ENCODE peak calls at places on chromosome 20, in four cellular contexts. One of them, this sample, is unnamed. For H3K36me3, the result is how much of the 10 kb centered on the place peaks cover.

GRCh38 chr20:18056174-18057105 is 1.3 kb downstream of the OVOL2 start:
- DNase-seq in kidney epithelial cell: no peak
- DNase-seq in CD8-positive, alpha-beta memory T cell: no peak
- DNase-seq in thoracic aorta: no peak
- DNase-seq in this sample: peak

GRCh38 chr20:14062786-14063185 is 67.5 kb downstream of the MACROD2 start:
- DNase-seq in CD8-positive, alpha-beta memory T cell: no peak
- DNase-seq in thoracic aorta: no peak
- DNase-seq in kidney epithelial cell: peak
- DNase-seq in this sample: no peak

GRCh38 chr20:20624914-20625313 is 87.5 kb downstream of the RALGAPA2 start:
- DNase-seq in CD8-positive, alpha-beta memory T cell: no peak
- DNase-seq in thoracic aorta: no peak
- DNase-seq in kidney epithelial cell: no peak
- DNase-seq in this sample: no peak

GRCh38 chr20:47576516-47577033 is 74.9 kb downstream of the NCOA3 start:
- DNase-seq in thoracic aorta: no peak
- DNase-seq in CD8-positive, alpha-beta memory T cell: no peak
- DNase-seq in kidney epithelial cell: peak
- DNase-seq in this sample: peak

GRCh38 chr20:59604770-59605665 is 678 bp downstream of the PHACTR3 start:
- DNase-seq in CD8-positive, alpha-beta memory T cell: no peak
- DNase-seq in thoracic aorta: no peak
- DNase-seq in kidney epithelial cell: no peak
- DNase-seq in this sample: no peak

GRCh38 chr20:10007747-10008146 is 27.0 kb upstream of the ANKEF1 start:
- DNase-seq in thoracic aorta: no peak
- DNase-seq in kidney epithelial cell: no peak
- DNase-seq in CD8-positive, alpha-beta memory T cell: no peak
- DNase-seq in this sample: no peak

GRCh38 chr20:5636127-5636520 is 114.1 kb upstream of the SHLD1 start:
- DNase-seq in kidney epithelial cell: no peak
- DNase-seq in CD8-positive, alpha-beta memory T cell: no peak
- DNase-seq in thoracic aorta: no peak
- DNase-seq in this sample: no peak

GRCh38 chr20:51376121-51376520 is 166.4 kb downstream of the NFATC2 start:
- DNase-seq in thoracic aorta: no peak
- DNase-seq in CD8-positive, alpha-beta memory T cell: no peak
- DNase-seq in kidney epithelial cell: no peak
- DNase-seq in this sample: no peak

GRCh38 chr20:48795058-48795457 is 32.7 kb downstream of the PREX1 start:
- DNase-seq in kidney epithelial cell: no peak
- DNase-seq in thoracic aorta: no peak
- DNase-seq in CD8-positive, alpha-beta memory T cell: no peak
- DNase-seq in this sample: no peak

GRCh38 chr20:37596890-37597539 is 69.3 kb upstream of the BLCAP start:
- DNase-seq in kidney epithelial cell: no peak
- DNase-seq in thoracic aorta: no peak
- DNase-seq in CD8-positive, alpha-beta memory T cell: no peak
- DNase-seq in this sample: no peak

GRCh38 chr20:48735112-48735511 is 92.7 kb downstream of the PREX1 start:
- DNase-seq in CD8-positive, alpha-beta memory T cell: no peak
- DNase-seq in kidney epithelial cell: no peak
- DNase-seq in thoracic aorta: no peak
- DNase-seq in this sample: no peak

GRCh38 chr20:2872304-2873009 is 824 bp upstream of the PTPRA start:
- DNase-seq in thoracic aorta: peak
- DNase-seq in CD8-positive, alpha-beta memory T cell: peak
- DNase-seq in kidney epithelial cell: no peak
- DNase-seq in this sample: peak

GRCh38 chr20:36461600-36462439 is 79.5 kb upstream of the MYL9 start:
- DNase-seq in CD8-positive, alpha-beta memory T cell: peak
- DNase-seq in kidney epithelial cell: no peak
- DNase-seq in thoracic aorta: no peak
- DNase-seq in this sample: peak

GRCh38 chr20:46293084-46293483 is 15.2 kb downstream of the CDH22 start:
- DNase-seq in kidney epithelial cell: no peak
- DNase-seq in thoracic aorta: no peak
- DNase-seq in CD8-positive, alpha-beta memory T cell: no peak
- DNase-seq in this sample: no peak

GRCh38 chr20:45487231-45487635 is 17.7 kb downstream of the WFDC2 start:
- DNase-seq in kidney epithelial cell: no peak
- DNase-seq in CD8-positive, alpha-beta memory T cell: no peak
- DNase-seq in thoracic aorta: no peak
- DNase-seq in this sample: no peak

GRCh38 chr20:49405062-49405683 is 77.3 kb downstream of the KCNB1 start:
- DNase-seq in thoracic aorta: no peak
- DNase-seq in CD8-positive, alpha-beta memory T cell: no peak
- DNase-seq in kidney epithelial cell: no peak
- DNase-seq in this sample: no peak

GRCh38 chr20:16007978-16008377 is 565.3 kb downstream of the KIF16B start:
- DNase-seq in kidney epithelial cell: no peak
- DNase-seq in CD8-positive, alpha-beta memory T cell: no peak
- DNase-seq in thoracic aorta: no peak
- DNase-seq in this sample: no peak

GRCh38 chr20:47113362-47114118 is 218.9 kb downstream of the EYA2 start:
- DNase-seq in kidney epithelial cell: peak
- DNase-seq in CD8-positive, alpha-beta memory T cell: no peak
- DNase-seq in thoracic aorta: no peak
- DNase-seq in this sample: no peak

GRCh38 chr20:4702562-4703280 is 19.0 kb upstream of the PRND start:
- DNase-seq in CD8-positive, alpha-beta memory T cell: no peak
- DNase-seq in kidney epithelial cell: no peak
- DNase-seq in thoracic aorta: no peak
- DNase-seq in this sample: no peak

GRCh38 chr20:54132612-54133433 is 41.0 kb downstream of the CYP24A1 start:
- DNase-seq in kidney epithelial cell: peak
- DNase-seq in CD8-positive, alpha-beta memory T cell: no peak
- DNase-seq in thoracic aorta: no peak
- DNase-seq in this sample: no peak

GRCh38 chr20:51036827-51037229 is 13.9 kb upstream of the KCNG1 start:
- DNase-seq in kidney epithelial cell: no peak
- DNase-seq in CD8-positive, alpha-beta memory T cell: no peak
- DNase-seq in thoracic aorta: no peak
- DNase-seq in this sample: no peak

GRCh38 chr20:6718660-6719059 is 48.8 kb upstream of the BMP2 start:
- DNase-seq in CD8-positive, alpha-beta memory T cell: no peak
- DNase-seq in kidney epithelial cell: peak
- DNase-seq in thoracic aorta: no peak
- DNase-seq in this sample: no peak

GRCh38 chr20:6122873-6123649 is at the start of gene FERMT1:
- DNase-seq in kidney epithelial cell: peak
- DNase-seq in thoracic aorta: no peak
- DNase-seq in CD8-positive, alpha-beta memory T cell: no peak
- DNase-seq in this sample: peak

GRCh38 chr20:59221049-59221748 is 57.6 kb downstream of the ZNF831 start:
- DNase-seq in kidney epithelial cell: no peak
- DNase-seq in thoracic aorta: no peak
- DNase-seq in CD8-positive, alpha-beta memory T cell: no peak
- DNase-seq in this sample: no peak

GRCh38 chr20:59731371-59731770 is 127.0 kb downstream of the PHACTR3 start:
- DNase-seq in thoracic aorta: no peak
- DNase-seq in kidney epithelial cell: no peak
- DNase-seq in CD8-positive, alpha-beta memory T cell: no peak
- DNase-seq in this sample: no peak

GRCh38 chr20:12947691-12948090 is 61.1 kb upstream of the SPTLC3 start:
- DNase-seq in kidney epithelial cell: no peak
- DNase-seq in thoracic aorta: no peak
- DNase-seq in CD8-positive, alpha-beta memory T cell: no peak
- DNase-seq in this sample: no peak

GRCh38 chr20:19462491-19462890 is 250.0 kb downstream of the SLC24A3 start:
- DNase-seq in thoracic aorta: no peak
- DNase-seq in kidney epithelial cell: no peak
- DNase-seq in CD8-positive, alpha-beta memory T cell: no peak
- DNase-seq in this sample: no peak

GRCh38 chr20:37384683-37385174 is 38.8 kb downstream of the SRC start:
- DNase-seq in thoracic aorta: no peak
- DNase-seq in kidney epithelial cell: no peak
- DNase-seq in CD8-positive, alpha-beta memory T cell: peak
- DNase-seq in this sample: peak

GRCh38 chr20:56981301-56981700 is 285.1 kb downstream of the BMP7 start:
- DNase-seq in kidney epithelial cell: no peak
- DNase-seq in CD8-positive, alpha-beta memory T cell: no peak
- DNase-seq in thoracic aorta: no peak
- DNase-seq in this sample: no peak

GRCh38 chr20:35517125-35517524 is 12.3 kb downstream of the C20orf173 start:
- DNase-seq in CD8-positive, alpha-beta memory T cell: no peak
- DNase-seq in thoracic aorta: no peak
- DNase-seq in kidney epithelial cell: no peak
- DNase-seq in this sample: no peak

GRCh38 chr20:53678990-53679596 is 85.5 kb upstream of the ZNF217 start:
- DNase-seq in CD8-positive, alpha-beta memory T cell: no peak
- DNase-seq in kidney epithelial cell: no peak
- DNase-seq in thoracic aorta: no peak
- DNase-seq in this sample: no peak

GRCh38 chr20:18191336-18191735 is 53.7 kb downstream of the KAT14 start:
- DNase-seq in CD8-positive, alpha-beta memory T cell: no peak
- DNase-seq in thoracic aorta: no peak
- DNase-seq in kidney epithelial cell: no peak
- DNase-seq in this sample: no peak

GRCh38 chr20:12345978-12346377 is 428.3 kb downstream of the BTBD3 start:
- DNase-seq in kidney epithelial cell: no peak
- DNase-seq in thoracic aorta: no peak
- DNase-seq in CD8-positive, alpha-beta memory T cell: no peak
- DNase-seq in this sample: no peak

GRCh38 chr20:13220194-13220856 is 749 bp upstream of the ISM1 start:
- DNase-seq in kidney epithelial cell: no peak
- DNase-seq in CD8-positive, alpha-beta memory T cell: no peak
- DNase-seq in thoracic aorta: no peak
- DNase-seq in this sample: peak

GRCh38 chr20:57810511-57811372 is 100.9 kb upstream of the PMEPA1 start:
- DNase-seq in CD8-positive, alpha-beta memory T cell: no peak
- DNase-seq in thoracic aorta: no peak
- DNase-seq in kidney epithelial cell: peak
- DNase-seq in this sample: peak

GRCh38 chr20:2986466-2986865 is 57.0 kb upstream of the GNRH2 start:
- DNase-seq in kidney epithelial cell: no peak
- DNase-seq in CD8-positive, alpha-beta memory T cell: no peak
- DNase-seq in thoracic aorta: no peak
- DNase-seq in this sample: no peak

GRCh38 chr20:44222969-44223368 is 12.4 kb upstream of the OSER1 start:
- DNase-seq in thoracic aorta: no peak
- DNase-seq in kidney epithelial cell: no peak
- DNase-seq in CD8-positive, alpha-beta memory T cell: no peak
- DNase-seq in this sample: no peak

GRCh38 chr20:44219791-44220190 is 9.2 kb upstream of the OSER1 start:
- DNase-seq in kidney epithelial cell: no peak
- DNase-seq in CD8-positive, alpha-beta memory T cell: no peak
- DNase-seq in thoracic aorta: no peak
- DNase-seq in this sample: no peak

GRCh38 chr20:44221368-44221767 is 10.8 kb upstream of the OSER1 start:
- DNase-seq in thoracic aorta: no peak
- DNase-seq in kidney epithelial cell: no peak
- DNase-seq in CD8-positive, alpha-beta memory T cell: no peak
- DNase-seq in this sample: no peak

GRCh38 chr20:44223721-44224120 is 13.2 kb upstream of the OSER1 start:
- DNase-seq in kidney epithelial cell: no peak
- DNase-seq in thoracic aorta: no peak
- DNase-seq in CD8-positive, alpha-beta memory T cell: no peak
- DNase-seq in this sample: no peak

DNA sequence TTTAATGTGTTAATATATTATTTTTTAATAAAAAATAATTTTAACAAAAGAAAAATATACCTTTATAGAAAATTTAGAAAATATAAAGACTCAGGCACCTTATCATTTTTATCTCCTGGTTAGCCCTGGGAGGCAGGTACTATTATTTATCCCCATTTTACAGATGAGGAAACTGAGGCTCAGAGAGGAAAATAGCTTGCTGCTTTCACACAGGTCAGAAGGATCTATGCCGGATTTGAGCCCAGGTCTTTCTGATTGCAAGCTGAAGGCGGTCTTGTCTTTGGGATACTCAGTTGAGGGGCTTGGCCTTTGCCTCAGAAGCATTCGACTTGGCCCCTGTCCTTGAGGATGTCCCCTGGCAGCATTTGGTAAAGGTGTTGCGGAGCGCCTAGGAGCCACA is 11.5 kb upstream of the OSER1 start:
- DNase-seq in thoracic aorta: no peak
- DNase-seq in kidney epithelial cell: no peak
- DNase-seq in CD8-positive, alpha-beta memory T cell: no peak
- DNase-seq in this sample: no peak
- H3K36me3 ChIP-seq in thoracic aorta: under half
- H3K36me3 ChIP-seq in kidney epithelial cell: under half
- H3K36me3 ChIP-seq in CD8-positive, alpha-beta memory T cell: under half
- H3K36me3 ChIP-seq in this sample: under half

GRCh38 chr20:62347151-62347404 is 20.0 kb downstream of the LAMA5 start:
- DNase-seq in thoracic aorta: no peak
- DNase-seq in CD8-positive, alpha-beta memory T cell: no peak
- DNase-seq in kidney epithelial cell: no peak
- DNase-seq in this sample: no peak
- H3K36me3 ChIP-seq in thoracic aorta: half or more
- H3K36me3 ChIP-seq in CD8-positive, alpha-beta memory T cell: under half
- H3K36me3 ChIP-seq in kidney epithelial cell: under half
- H3K36me3 ChIP-seq in this sample: half or more

GRCh38 chr20:62905536-62906117 is 20.7 kb downstream of the DIDO1 start:
- DNase-seq in CD8-positive, alpha-beta memory T cell: peak
- DNase-seq in kidney epithelial cell: no peak
- DNase-seq in thoracic aorta: no peak
- DNase-seq in this sample: no peak

GRCh38 chr20:62906209-62906608 is 20.1 kb downstream of the DIDO1 start:
- DNase-seq in CD8-positive, alpha-beta memory T cell: peak
- DNase-seq in thoracic aorta: no peak
- DNase-seq in kidney epithelial cell: no peak
- DNase-seq in this sample: no peak

GRCh38 chr20:62908971-62909791 is 17.1 kb downstream of the DIDO1 start:
- DNase-seq in CD8-positive, alpha-beta memory T cell: peak
- DNase-seq in kidney epithelial cell: no peak
- DNase-seq in thoracic aorta: no peak
- DNase-seq in this sample: no peak

GRCh38 chr20:62907377-62908317 is 18.7 kb downstream of the DIDO1 start:
- DNase-seq in kidney epithelial cell: no peak
- DNase-seq in thoracic aorta: no peak
- DNase-seq in CD8-positive, alpha-beta memory T cell: peak
- DNase-seq in this sample: no peak

GRCh38 chr20:62906647-62907375 is 19.5 kb downstream of the DIDO1 start:
- DNase-seq in CD8-positive, alpha-beta memory T cell: peak
- DNase-seq in kidney epithelial cell: no peak
- DNase-seq in thoracic aorta: no peak
- DNase-seq in this sample: no peak
- H3K36me3 ChIP-seq in CD8-positive, alpha-beta memory T cell: half or more
- H3K36me3 ChIP-seq in kidney epithelial cell: under half
- H3K36me3 ChIP-seq in thoracic aorta: half or more
- H3K36me3 ChIP-seq in this sample: half or more

GRCh38 chr20:24451428-24451827 is 18.0 kb upstream of the SYNDIG1 start:
- DNase-seq in thoracic aorta: no peak
- DNase-seq in kidney epithelial cell: no peak
- DNase-seq in CD8-positive, alpha-beta memory T cell: no peak
- DNase-seq in this sample: no peak

GRCh38 chr20:24445510-24446170 is 23.8 kb upstream of the SYNDIG1 start:
- DNase-seq in CD8-positive, alpha-beta memory T cell: no peak
- DNase-seq in kidney epithelial cell: no peak
- DNase-seq in thoracic aorta: no peak
- DNase-seq in this sample: no peak

GRCh38 chr20:24450646-24451376 is 18.6 kb upstream of the SYNDIG1 start:
- DNase-seq in kidney epithelial cell: no peak
- DNase-seq in thoracic aorta: no peak
- DNase-seq in CD8-positive, alpha-beta memory T cell: no peak
- DNase-seq in this sample: no peak

GRCh38 chr20:24446811-24447210 is 22.6 kb upstream of the SYNDIG1 start:
- DNase-seq in CD8-positive, alpha-beta memory T cell: no peak
- DNase-seq in kidney epithelial cell: no peak
- DNase-seq in thoracic aorta: no peak
- DNase-seq in this sample: no peak

GRCh38 chr20:24448170-24448569 is 21.3 kb upstream of the SYNDIG1 start:
- DNase-seq in kidney epithelial cell: no peak
- DNase-seq in thoracic aorta: no peak
- DNase-seq in CD8-positive, alpha-beta memory T cell: no peak
- DNase-seq in this sample: no peak
- H3K36me3 ChIP-seq in kidney epithelial cell: under half
- H3K36me3 ChIP-seq in thoracic aorta: under half
- H3K36me3 ChIP-seq in CD8-positive, alpha-beta memory T cell: under half
- H3K36me3 ChIP-seq in this sample: under half